ENCODE peak calls at places on chromosomes 2 and 18, in eight cellular contexts. S is epithelial cell of esophagus, X is upper lobe of left lung, U is A549, K is heart right ventricle, J is HFFc6, T is suprapubic skin, B is nephron progenitor cell. N is an unnamed sample.

GRCh38 chr2:55087930-55088329 is 37.7 kb upstream of the RTN4 start:
- DNase-seq in S (no peak), X (no peak), U (no peak), K (no peak), J (no peak), T (no peak), B (no peak), N (no peak)

GRCh38 chr2:219440388-219441256 is 6.0 kb downstream of the SPEG start:
- DNase-seq in S (peak; percentile 42), X (no peak), U (no peak), K (no peak), J (peak; percentile 74), T (no peak), B (no peak), N (no peak)

GRCh38 chr2:15009681-15010080 is 377.2 kb downstream of the LRATD1 start:
- DNase-seq in S (no peak), X (no peak), U (no peak), K (no peak), J (no peak), T (no peak), B (no peak), N (no peak)

GRCh38 chr2:46389417-46389916 is 89.9 kb upstream of the TMEM247 start:
- DNase-seq in S (no peak), X (no peak), U (no peak), K (no peak), J (no peak), T (peak; percentile 73), B (no peak), N (no peak)

GRCh38 chr18:22827216-22827615 is 105.9 kb upstream of the RBBP8 start:
- DNase-seq in S (peak; percentile 46), X (no peak), U (no peak), K (no peak), J (no peak), T (no peak), B (no peak), N (no peak)

GRCh38 chr2:165634855-165635254 is 159.2 kb downstream of the GALNT3 start:
- DNase-seq in S (peak; percentile 44), X (no peak), U (no peak), K (peak; percentile 31), J (no peak), T (no peak), B (peak; percentile 44), N (no peak)

GRCh38 chr2:64059270-64059669 is 40.0 kb upstream of the VPS54 start:
- DNase-seq in S (no peak), X (no peak), U (no peak), K (no peak), J (no peak), T (no peak), B (no peak), N (no peak)

GRCh38 chr2:169824373-169825333 is at the start of gene METTL5:
- DNase-seq in S (peak; percentile 80), X (peak; percentile 90), U (peak; percentile 82), K (peak; percentile 85), J (peak; percentile 54), T (peak; percentile 88), B (peak; percentile 88), N (peak; percentile 84)

GRCh38 chr2:136247204-136247990 is 129.4 kb upstream of the CXCR4 start:
- DNase-seq in S (peak; percentile 66), X (no peak), U (no peak), K (no peak), J (no peak), T (no peak), B (no peak), N (no peak)

GRCh38 chr18:47883771-47884413 is 46.6 kb downstream of the SMAD2 start:
- DNase-seq in S (peak; percentile 85), X (no peak), U (no peak), K (no peak), J (peak; percentile 45), T (no peak), B (no peak), N (no peak)

GRCh38 chr2:142218471-142218870 is 87.7 kb upstream of the LRP1B start:
- DNase-seq in S (peak; percentile 93), X (no peak), U (no peak), K (no peak), J (no peak), T (no peak), B (no peak), N (no peak)

GRCh38 chr2:62467475-62468321 is 38.3 kb downstream of the TMEM17 start:
- DNase-seq in S (peak; percentile 73), X (peak; percentile 71), U (peak; percentile 25), K (no peak), J (no peak), T (no peak), B (no peak), N (no peak)

GRCh38 chr2:111659361-111660281 is 224.4 kb downstream of the ANAPC1 start:
- DNase-seq in S (peak; percentile 98), X (peak; percentile 93), U (peak; percentile 60), K (peak; percentile 33), J (peak; percentile 71), T (peak; percentile 91), B (no peak), N (no peak)

DNA sequence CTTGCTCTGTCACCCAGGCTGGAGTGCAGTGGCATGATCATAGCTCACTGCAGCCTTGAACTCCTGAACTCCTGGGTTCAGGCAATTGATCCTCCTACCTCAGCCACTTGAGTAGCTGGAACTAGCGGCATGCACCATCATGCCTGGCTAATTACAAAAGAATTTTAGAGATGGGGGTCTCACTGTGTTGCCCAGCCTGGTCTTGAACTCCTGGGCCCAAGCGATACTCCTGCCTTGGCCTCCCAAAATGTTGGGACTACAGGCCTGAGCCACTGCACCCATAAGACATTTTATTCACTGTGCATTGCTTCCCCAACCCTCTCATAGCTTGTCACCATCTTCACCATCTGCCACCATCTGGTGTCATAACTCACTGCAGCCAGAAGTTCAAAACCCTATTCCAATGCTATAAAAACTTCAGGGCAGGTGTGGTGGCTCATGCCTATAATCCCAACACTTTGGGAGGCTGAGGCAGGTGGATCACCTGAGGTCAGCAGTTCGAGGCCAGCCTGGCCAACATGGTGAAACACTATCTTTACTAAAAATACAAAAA is 78.7 kb downstream of the NCAPH start:
- DNase-seq in S (no peak), X (no peak), U (no peak), K (no peak), J (no peak), T (no peak), B (no peak), N (no peak)
- TF ChIP-seq CTCF in S (no peak), X (no peak), U (no peak), K (no peak), J (no peak), T (no peak), B (no peak), N (no peak)

DNA sequence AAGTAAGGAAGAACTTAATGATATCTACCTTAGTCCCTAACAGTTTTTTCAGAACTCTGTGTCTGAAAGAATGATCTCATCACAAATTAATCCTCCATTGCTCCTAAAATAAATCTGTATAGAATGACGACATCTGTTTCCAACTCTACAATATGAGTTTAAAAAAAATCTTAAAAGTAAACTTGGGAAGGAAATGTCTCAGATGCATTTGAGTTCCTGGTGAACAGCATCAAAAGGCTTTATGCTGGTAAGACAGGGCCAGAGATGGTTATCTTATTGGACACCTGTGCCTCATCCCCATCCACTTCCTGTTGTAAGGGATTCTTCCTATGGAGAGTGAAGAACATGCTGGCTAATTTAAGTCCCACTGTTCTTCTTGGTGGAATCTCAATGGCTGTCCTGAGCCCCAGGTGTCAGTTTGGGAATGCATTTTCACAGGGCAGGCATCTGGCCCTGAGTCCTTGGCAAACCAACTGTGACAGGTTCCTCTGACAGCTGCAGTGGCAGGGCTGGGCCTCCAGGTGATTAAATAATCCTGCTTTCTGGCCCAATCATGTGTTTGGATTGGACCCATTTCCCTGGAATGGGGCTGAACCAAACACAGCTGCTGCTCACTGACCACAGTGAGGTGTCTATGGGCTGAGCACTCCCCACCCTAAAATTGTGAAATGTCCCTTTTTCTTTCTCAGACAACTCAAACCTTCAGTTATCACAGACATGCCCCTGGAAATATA is 12.9 kb upstream of the NCKAP5 start:
- DNase-seq in S (no peak), X (no peak), U (no peak), K (no peak), J (no peak), T (no peak), B (no peak), N (no peak)
- TF ChIP-seq CTCF in S (peak; percentile 37), X (no peak), U (no peak), K (no peak), J (peak; percentile 17), T (no peak), B (no peak), N (no peak)

GRCh38 chr2:172710584-172711024 is 25.0 kb upstream of the RAPGEF4 start:
- DNase-seq in S (peak; percentile 92), X (no peak), U (peak; percentile 56), K (no peak), J (peak; percentile 90), T (no peak), B (peak; percentile 27), N (no peak)
- TF ChIP-seq CTCF in S (peak; percentile 79), X (peak; percentile 41), U (peak; percentile 94), K (peak; percentile 72), J (peak; percentile 85), T (peak; percentile 49), B (peak; percentile 54), N (no peak)

DNA sequence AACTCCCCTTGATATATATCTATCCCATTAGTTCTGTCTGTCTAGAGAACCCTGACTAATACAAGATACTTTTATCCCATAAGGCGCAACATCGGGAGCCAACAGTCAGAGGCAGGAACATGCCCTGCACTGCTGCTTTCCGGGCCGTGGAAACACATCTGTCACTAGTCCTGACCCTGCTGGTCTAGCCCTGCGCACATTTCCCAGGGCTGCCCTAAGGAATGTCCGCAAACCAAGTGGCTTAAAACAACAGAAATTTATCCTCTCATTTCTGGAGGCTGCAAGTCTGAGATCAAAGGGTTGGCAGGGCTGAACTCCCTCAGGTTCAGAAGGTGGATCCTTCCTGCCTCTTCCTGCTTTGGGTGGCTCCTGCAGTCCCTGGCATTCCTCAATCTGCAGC is 114.2 kb upstream of the TPO start:
- DNase-seq in S (no peak), X (no peak), U (no peak), K (no peak), J (no peak), T (peak; percentile 44), B (no peak), N (no peak)
- TF ChIP-seq CTCF in S (no peak), X (no peak), U (no peak), K (no peak), J (no peak), T (no peak), B (no peak), N (no peak)

GRCh38 chr2:200305797-200306718 is at the start of gene SPATS2L:
- DNase-seq in S (peak; percentile 63), X (peak; percentile 69), U (peak; percentile 55), K (peak; percentile 86), J (peak; percentile 69), T (peak; percentile 90), B (peak; percentile 80), N (peak; percentile 22)
- TF ChIP-seq CTCF in S (no peak), X (peak; percentile 29), U (no peak), K (no peak), J (peak; percentile 46), T (no peak), B (no peak), N (no peak)

N was measured in activated B cell treated with CpG ODN at 0.5 μM for 24 hours.